ENCODE peak calls at places on chromosomes 13 and 19, in four cellular contexts. R is CD8-positive, alpha-beta memory T cell; U is upper lobe of left lung; D is prostate gland. Q is an unnamed sample.

GRCh38 chr13:83221813-83222241 is 660.4 kb downstream of the SLITRK1 start:
- DNase-seq in R (no peak), D (no peak), U (no peak), Q (no peak)

GRCh38 chr13:87810391-87810801 is 139.2 kb downstream of the SLITRK5 start:
- DNase-seq in D (no peak), U (peak; percentile 31), R (no peak), Q (no peak)

GRCh38 chr19:48968179-48968661 is 3.1 kb downstream of the FTL start:
- DNase-seq in U (no peak), D (no peak), R (no peak), Q (no peak)

GRCh38 chr13:110304256-110304655 is 2.7 kb downstream of the COL4A1 start:
- DNase-seq in U (no peak), R (no peak), D (no peak), Q (no peak)

GRCh38 chr19:11964858-11965645 is at the start of gene ZNF763:
- DNase-seq in U (peak; percentile 93), D (peak; percentile 95), R (peak; percentile 83), Q (peak; percentile 97)

GRCh38 chr19:18488403-18488723 is 33.5 kb downstream of the ELL start:
- DNase-seq in U (no peak), D (no peak), R (no peak), Q (no peak)

GRCh38 chr13:102940143-102940542 is 94.3 kb downstream of the ERCC5 start:
- DNase-seq in U (no peak), D (no peak), R (no peak), Q (no peak)

GRCh38 chr19:43532571-43532961 is 422 bp upstream of the ZNF575 start:
- DNase-seq in R (no peak), U (peak; percentile 35), D (peak; percentile 84), Q (peak; percentile 79)

GRCh38 chr13:86282450-86282849 is 483.2 kb upstream of the SLITRK6 start:
- DNase-seq in U (no peak), R (no peak), D (no peak), Q (no peak)

GRCh38 chr13:99981115-99982020 is at the start of gene ZIC2:
- DNase-seq in D (no peak), R (no peak), U (peak; percentile 88), Q (no peak)

GRCh38 chr19:4866595-4867424 is 657 bp downstream of the PLIN3 start:
- DNase-seq in U (peak; percentile 78), R (peak; percentile 44), D (peak; percentile 35), Q (peak; percentile 84)

GRCh38 chr13:33292712-33293111 is 7.2 kb upstream of the STARD13 start:
- DNase-seq in U (no peak), R (no peak), D (no peak), Q (no peak)

GRCh38 chr19:33194527-33194883 is 375 bp downstream of the LRP3 start:
- DNase-seq in D (no peak), U (peak; percentile 89), R (no peak), Q (no peak)

GRCh38 chr19:12766051-12766521 is 9.3 kb downstream of the HOOK2 start:
- DNase-seq in R (peak; percentile 78), U (peak; percentile 97), D (peak; percentile 60), Q (peak; percentile 91)

GRCh38 chr19:35908977-35909683 is 1.0 kb upstream of the TYROBP start:
- DNase-seq in R (no peak), D (no peak), U (peak; percentile 48), Q (peak; percentile 87)

GRCh38 chr19:33818426-33818825 is 21.8 kb downstream of the KCTD15 start:
- DNase-seq in U (no peak), D (no peak), R (no peak), Q (no peak)

GRCh38 chr19:3403489-3404323 is 37.3 kb downstream of the NFIC start:
- DNase-seq in D (peak; percentile 88), R (no peak), U (peak; percentile 90), Q (peak; percentile 97)

GRCh38 chr13:57340878-57341277 is 173.9 kb downstream of the PRR20E start:
- DNase-seq in U (no peak), D (no peak), R (no peak), Q (no peak)

GRCh38 chr13:73215807-73216206 is 157.0 kb downstream of the KLF5 start:
- DNase-seq in R (no peak), D (no peak), U (no peak), Q (no peak)

GRCh38 chr13:63609574-63609973 is 2193.9 kb upstream of the PCDH20 start:
- DNase-seq in U (no peak), D (no peak), R (no peak), Q (no peak)

GRCh38 chr19:15869109-15869555 is 28.7 kb downstream of the CYP4F2 start:
- DNase-seq in D (peak; percentile 79), U (no peak), R (peak; percentile 39), Q (peak; percentile 52)

GRCh38 chr19:10643166-10643967 is 10.8 kb upstream of the ILF3 start:
- DNase-seq in D (no peak), U (no peak), R (no peak), Q (no peak)
- H3K4me1 ChIP-seq in D (peaks cover 5% of the 10 kb centered on the region), U (peaks cover 29% of the 10 kb centered on the region), R (peaks cover 22% of the 10 kb centered on the region), Q (peaks cover 19% of the 10 kb centered on the region)

GRCh38 chr19:38402623-38402966 is 298 bp upstream of the FAM98C start:
- DNase-seq in U (no peak), R (no peak), D (no peak), Q (no peak)
- H3K27ac ChIP-seq in U (peak overlapping the region; percentile 93), R (peak overlapping the region; percentile 62), D (peak overlapping the region; percentile 85), Q (no peak overlapping the region)

DNA sequence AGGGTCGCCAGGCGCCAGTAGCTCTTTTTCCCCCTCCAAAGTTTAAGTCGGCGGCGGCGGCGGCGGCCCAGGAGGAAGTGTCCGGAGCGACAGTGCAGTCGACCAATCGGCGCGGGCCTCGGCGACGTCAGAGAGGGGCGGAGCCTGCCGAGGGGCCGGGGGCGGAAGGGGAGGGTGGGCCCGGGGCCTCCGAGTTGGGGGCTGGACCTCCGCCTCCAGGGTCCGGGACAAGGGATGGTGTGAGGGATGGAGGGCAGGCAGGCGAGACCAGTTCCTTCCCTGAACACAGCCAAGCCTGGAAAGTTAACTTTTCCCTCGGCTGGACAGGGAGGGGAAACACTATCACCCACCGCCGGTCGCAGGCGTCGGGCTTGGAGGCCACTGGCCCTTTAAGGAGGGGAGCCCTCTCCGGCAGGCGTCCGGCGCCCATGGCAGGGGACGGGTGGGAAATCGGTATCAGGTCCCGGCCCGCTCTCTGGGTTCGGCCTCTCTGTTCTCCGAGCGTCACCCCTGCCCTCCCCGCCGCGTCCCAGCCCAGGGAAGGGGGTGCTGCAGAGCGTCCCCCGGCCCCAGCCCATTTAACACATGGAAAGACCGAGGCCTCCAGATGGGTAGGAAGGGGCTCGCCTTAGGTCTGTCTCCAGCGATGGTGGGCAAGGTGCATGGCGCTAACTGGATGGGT is at the start of gene PRKD2:
- DNase-seq in D (peak; percentile 91), R (peak; percentile 80), U (peak; percentile 100), Q (peak; percentile 94)
- H3K4me1 ChIP-seq in D (no peaks in the 10 kb centered on the region), R (peaks cover 37% of the 10 kb centered on the region), U (peaks cover 42% of the 10 kb centered on the region), Q (peaks cover 5% of the 10 kb centered on the region)

DNA sequence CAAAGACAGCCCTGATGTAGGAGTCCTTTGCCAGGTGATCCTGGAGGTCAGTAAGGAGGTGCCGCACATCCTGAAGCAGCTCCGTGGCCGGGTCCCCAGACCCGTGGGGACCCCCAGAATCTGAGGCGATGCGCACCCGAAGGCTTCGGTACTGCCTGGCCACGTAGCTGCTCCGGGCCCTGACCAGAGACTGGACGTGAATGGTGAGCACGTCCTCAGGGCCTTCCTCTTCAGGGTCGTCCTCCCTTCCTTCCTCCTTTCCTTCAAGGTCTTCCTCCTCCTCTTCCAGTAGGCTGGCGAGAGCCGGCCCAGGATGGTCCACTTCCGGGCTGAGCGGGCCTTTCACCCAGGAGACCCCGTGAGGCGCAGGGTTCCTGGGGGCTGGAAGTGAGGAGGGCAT is 7.5 kb downstream of the RINL start:
- DNase-seq in R (no peak), U (no peak), D (no peak), Q (no peak)
- H3K27ac ChIP-seq in R (no peak overlapping the region), U (peak overlapping the region; percentile 69), D (no peak overlapping the region), Q (no peak overlapping the region)

DNA sequence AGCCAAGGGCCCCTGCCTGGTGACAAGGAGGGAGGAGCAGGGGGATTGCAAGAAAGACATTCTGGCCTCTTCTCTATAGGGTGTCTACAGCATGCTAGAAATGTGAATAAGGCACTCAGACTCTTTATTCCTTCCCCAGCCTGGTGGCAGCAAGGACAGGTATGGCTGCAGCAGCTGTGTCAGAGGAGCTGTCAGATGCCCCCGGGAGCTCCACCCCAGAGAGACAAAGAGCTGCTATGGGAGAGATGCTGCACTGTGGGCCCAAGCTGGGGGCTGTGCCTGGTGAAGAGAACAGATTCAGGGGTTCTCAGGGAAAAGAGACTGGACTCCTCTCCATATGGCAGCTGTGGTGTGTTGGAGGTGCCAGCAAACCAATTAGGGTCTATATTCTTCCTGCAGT is 1063.3 kb downstream of the OLFM4 start:
- DNase-seq in D (no peak), R (no peak), U (no peak), Q (no peak)
- H3K4me1 ChIP-seq in D (no peaks in the 10 kb centered on the region), R (no peaks in the 10 kb centered on the region), U (no peaks in the 10 kb centered on the region), Q (no peaks in the 10 kb centered on the region)

DNA sequence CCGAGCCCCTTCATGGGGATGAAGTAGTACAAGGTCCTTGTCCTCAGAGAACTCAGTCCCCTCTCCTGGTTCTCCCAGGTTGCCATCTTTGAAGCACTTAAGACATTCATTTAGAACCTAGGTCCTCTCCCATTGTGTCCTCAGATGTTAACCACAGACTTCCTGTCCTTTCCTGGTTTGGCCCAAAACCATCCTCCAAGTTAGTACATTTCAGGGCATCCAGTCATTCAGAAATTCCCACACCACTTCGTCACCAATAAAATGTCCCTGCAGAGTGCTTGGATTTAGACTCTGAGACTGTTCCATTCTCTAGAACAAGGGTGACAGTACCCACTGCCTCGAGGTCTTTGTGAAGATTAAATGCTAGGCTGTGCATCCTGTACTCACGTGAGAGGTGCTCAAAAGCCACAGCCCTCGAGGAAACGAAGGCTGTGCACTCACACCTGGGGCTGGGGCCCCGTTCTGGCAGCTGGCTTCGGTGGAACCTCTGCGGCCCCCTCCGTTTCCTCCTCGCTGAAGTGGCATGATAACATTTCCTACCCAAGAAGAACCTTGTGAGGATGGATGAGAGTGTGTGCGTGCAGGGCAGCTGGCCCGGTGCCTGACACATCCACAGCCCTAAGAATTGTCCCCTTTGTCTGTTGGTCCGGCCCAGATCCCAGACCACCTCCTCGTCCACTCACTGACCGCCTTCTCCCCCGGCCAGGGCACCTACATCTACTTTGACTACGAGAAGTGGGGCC is 4.7 kb downstream of the LENG1 start:
- DNase-seq in U (no peak), R (peak; percentile 69), D (no peak), Q (no peak)
- H3K27ac ChIP-seq in U (no peak overlapping the region), R (no peak overlapping the region), D (no peak overlapping the region), Q (no peak overlapping the region)

GRCh38 chr19:39805120-39805519 is 26.5 kb downstream of the LEUTX start:
- DNase-seq in D (no peak), R (no peak), U (no peak), Q (no peak)

GRCh38 chr19:39807846-39808364 is 26.1 kb downstream of the DYRK1B start:
- DNase-seq in U (no peak), D (no peak), R (no peak), Q (no peak)

GRCh38 chr19:39797083-39797482 is 18.4 kb downstream of the LEUTX start:
- DNase-seq in R (no peak), D (no peak), U (no peak), Q (no peak)

DNA sequence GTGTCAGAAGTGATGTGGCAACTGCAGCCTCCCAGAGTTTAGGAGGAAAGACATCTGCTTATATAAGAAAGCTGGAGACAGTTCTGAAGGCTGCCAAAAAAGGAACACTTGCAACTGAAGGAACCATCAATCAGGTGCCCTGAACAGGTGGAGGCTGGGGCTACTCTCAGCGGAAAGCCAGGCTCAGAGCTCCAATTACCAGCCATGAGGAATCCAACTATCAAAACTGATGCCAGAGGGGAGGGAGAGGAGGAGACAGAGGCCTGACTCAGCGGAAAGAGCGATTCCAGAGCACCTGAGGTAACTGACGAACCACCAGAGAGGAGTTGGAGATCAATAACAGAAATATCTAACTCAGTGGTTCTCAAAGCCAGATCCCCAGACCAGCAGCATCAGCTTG is 24.3 kb downstream of the LEUTX start:
- DNase-seq in R (no peak), U (no peak), D (no peak), Q (no peak)
- H3K4me1 ChIP-seq in R (no peaks in the 10 kb centered on the region), U (no peaks in the 10 kb centered on the region), D (no peaks in the 10 kb centered on the region), Q (no peaks in the 10 kb centered on the region)

GRCh38 chr13:40236566-40237168 is 429.8 kb downstream of the FOXO1 start:
- DNase-seq in D (peak; percentile 28), U (no peak), R (no peak), Q (peak; percentile 67)
- H3K27ac ChIP-seq in D (peak overlapping the region; percentile 79), U (peak overlapping the region; percentile 78), R (no peak overlapping the region), Q (peak overlapping the region; percentile 95)